ENCODE peak calls at places on chromosome X, in four cellular contexts. N, J, D and W are unnamed samples.

GRCh38 chrX:130105226-130105625 is 5.1 kb downstream of the ELF4 start:
- DNase-seq in N (no peak), J (no peak), D (no peak), W (no peak)

GRCh38 chrX:110156167-110156754 is 153.3 kb downstream of the TMEM164 start:
- DNase-seq in D (no peak), J (no peak), N (no peak), W (peak; percentile 18)

GRCh38 chrX:9770319-9770718 is 4.7 kb upstream of the GPR143 start:
- DNase-seq in N (no peak), J (no peak), D (peak; percentile 72), W (no peak)

GRCh38 chrX:12949927-12950656 is 24.8 kb upstream of the TMSB4X start:
- DNase-seq in J (peak; percentile 89), D (peak; percentile 85), N (peak; percentile 86), W (peak; percentile 84)

GRCh38 chrX:105471597-105471996 is 251.1 kb upstream of the TEX13A start:
- DNase-seq in N (no peak), D (no peak), J (no peak), W (no peak)

GRCh38 chrX:119015407-119016242 is 41.2 kb downstream of the LONRF3 start:
- DNase-seq in J (peak; percentile 80), N (peak; percentile 24), D (peak; percentile 90), W (no peak)

GRCh38 chrX:30278365-30278764 is 30.8 kb downstream of the NR0B1 start:
- DNase-seq in D (no peak), N (no peak), J (peak; percentile 59), W (no peak)

GRCh38 chrX:40552768-40553167 is 28.0 kb upstream of the ATP6AP2 start:
- DNase-seq in D (no peak), J (no peak), N (no peak), W (peak; percentile 56)

GRCh38 chrX:15853586-15854079 is 980 bp downstream of the AP1S2 start:
- DNase-seq in J (no peak), N (no peak), D (peak; percentile 25), W (peak; percentile 13)

GRCh38 chrX:1587161-1587560 is 4.2 kb upstream of the AKAP17A start:
- DNase-seq in N (peak; percentile 0), J (no peak), D (no peak), W (no peak)

GRCh38 chrX:76427560-76428242 is at the start of gene MAGEE1:
- DNase-seq in N (peak; percentile 35), D (peak; percentile 51), J (peak; percentile 77), W (peak; percentile 72)

GRCh38 chrX:274904-275475 is 6.2 kb upstream of the PLCXD1 start:
- DNase-seq in J (no peak), N (no peak), D (no peak), W (no peak)

GRCh38 chrX:2499507-2499906 is 1.3 kb downstream of the DHRSX start:
- DNase-seq in D (no peak), J (no peak), N (no peak), W (no peak)

GRCh38 chrX:10393899-10394298 is 226.5 kb downstream of the MID1 start:
- DNase-seq in J (no peak), N (no peak), D (peak; percentile 1), W (no peak)

GRCh38 chrX:21711126-21711847 is 46.6 kb downstream of the SMPX start:
- DNase-seq in D (no peak), N (no peak), J (no peak), W (no peak)

GRCh38 chrX:129908636-129909035 is 2.7 kb downstream of the UTP14A start:
- DNase-seq in D (no peak), N (no peak), J (no peak), W (no peak)

GRCh38 chrX:23805379-23805778 is 22.4 kb downstream of the SAT1 start:
- DNase-seq in J (no peak), D (no peak), N (no peak), W (no peak)

GRCh38 chrX:23811135-23811781 is 28.3 kb downstream of the SAT1 start:
- DNase-seq in J (no peak), N (peak; percentile 45), D (peak; percentile 77), W (no peak)

GRCh38 chrX:23815376-23815775 is 32.4 kb downstream of the SAT1 start:
- DNase-seq in D (no peak), J (no peak), N (no peak), W (no peak)

GRCh38 chrX:23813808-23814207 is 30.8 kb downstream of the SAT1 start:
- DNase-seq in J (no peak), N (no peak), D (no peak), W (no peak)

DNA sequence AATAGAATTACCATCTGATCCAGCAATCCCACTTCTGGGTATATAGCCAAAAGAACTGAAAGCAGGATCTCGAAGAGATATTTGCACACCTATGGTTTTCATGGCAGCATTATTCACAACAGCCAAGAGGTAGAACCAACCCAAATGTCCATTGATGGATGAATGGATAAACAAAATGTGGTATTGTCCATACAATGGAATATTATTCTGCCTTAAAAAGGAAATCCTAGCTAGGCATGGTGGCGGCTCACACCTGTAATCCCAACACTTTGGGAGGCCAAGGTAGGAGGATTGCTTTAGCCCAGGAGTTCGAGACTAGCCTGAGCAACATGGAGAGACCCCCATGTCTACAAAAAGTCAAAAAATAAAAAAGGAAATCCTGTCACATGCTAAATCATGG is 27.3 kb downstream of the SAT1 start:
- DNase-seq in J (no peak), N (no peak), D (no peak), W (no peak)
- TF ChIP-seq POLR2A in J (no peak), N (no peak), D (no peak), W (no peak)

GRCh38 chrX:154476821-154477220 is 2.3 kb downstream of the LAGE3 start:
- DNase-seq in J (no peak), D (no peak), N (no peak), W (no peak)

GRCh38 chrX:154477891-154478477 is 1.1 kb downstream of the LAGE3 start:
- DNase-seq in D (no peak), N (no peak), J (no peak), W (no peak)

GRCh38 chrX:154481195-154481594 is 2.1 kb upstream of the LAGE3 start:
- DNase-seq in N (no peak), J (peak; percentile 60), D (no peak), W (no peak)

GRCh38 chrX:154481911-154482601 is 3.0 kb upstream of the LAGE3 start:
- DNase-seq in J (no peak), N (no peak), D (no peak), W (no peak)

GRCh38 chrX:154478728-154479622 is at the start of gene LAGE3:
- DNase-seq in D (peak; percentile 92), J (peak; percentile 95), N (peak; percentile 88), W (peak; percentile 97)
- TF ChIP-seq POLR2A in D (peak; percentile 25), J (peak; percentile 86), N (no peak), W (peak; percentile 81)

GRCh38 chrX:49163555-49164419 is 1.2 kb downstream of the MAGIX start:
- DNase-seq in J (peak; percentile 91), D (peak; percentile 80), N (peak; percentile 89), W (peak; percentile 96)
- TF ChIP-seq POLR2A in J (peak; percentile 53), D (no peak), N (no peak), W (peak; percentile 43)

DNA sequence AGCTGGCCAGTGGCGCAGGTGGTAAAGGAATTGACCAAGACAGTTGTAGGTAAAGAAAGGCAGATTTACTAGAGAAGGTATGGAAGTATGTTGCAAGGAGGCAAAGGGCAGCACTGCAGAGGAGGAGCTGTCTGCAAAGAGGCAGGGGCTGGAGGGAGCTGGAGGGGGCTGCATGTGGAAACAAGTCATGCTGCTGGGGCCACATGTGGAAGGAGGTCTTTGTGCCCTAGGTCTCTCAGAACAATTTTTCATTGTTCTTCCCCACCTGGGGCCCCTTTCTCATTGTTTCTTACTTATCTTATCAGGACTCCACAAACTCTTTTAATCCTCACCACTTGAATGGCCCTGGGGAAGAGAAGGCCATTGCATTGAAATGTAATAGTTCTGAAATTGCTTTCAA is 144.8 kb upstream of the PLAC1 start:
- DNase-seq in N (no peak), D (no peak), J (no peak), W (peak; percentile 51)
- TF ChIP-seq POLR2A in N (no peak), D (no peak), J (no peak), W (no peak)

DNA sequence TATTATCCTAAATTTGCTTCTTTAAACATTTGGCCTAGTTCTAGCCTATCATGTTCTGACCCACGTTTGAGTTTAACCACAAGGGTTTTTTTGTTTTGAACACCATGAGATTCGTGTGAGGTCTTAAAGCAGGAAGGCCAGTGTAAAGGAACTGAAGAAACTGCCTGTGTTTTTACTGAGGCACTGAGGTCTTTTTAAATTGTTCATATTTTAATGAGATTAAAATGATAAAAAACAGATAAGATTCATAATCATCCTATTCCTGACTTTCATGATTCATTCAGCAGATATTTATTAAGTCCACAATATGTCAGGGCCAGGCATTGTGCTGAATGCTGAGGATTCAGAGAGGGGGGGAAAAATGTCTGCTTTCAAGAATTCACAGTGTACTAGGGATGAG is 3.2 kb downstream of the RPS6KA3 start:
- DNase-seq in D (peak; percentile 25), J (no peak), N (no peak), W (peak; percentile 9)
- TF ChIP-seq POLR2A in D (no peak), J (peak; percentile 50), N (no peak), W (no peak)